ENCODE peak calls at places on chromosomes 1 and 21, in six cellular contexts. T is kidney epithelial cell, L is OCI-LY7, R is RWPE1, F is neural progenitor cell, J is colonic mucosa. K is an unnamed sample.

GRCh38 chr1:60825593-60825992 is 256.8 kb upstream of the NFIA start:
- DNase-seq in T (no peak), L (no peak), R (no peak), F (no peak), J (peak; percentile 49), K (no peak)

GRCh38 chr1:173406783-173407230 is 70.3 kb upstream of the PRDX6 start:
- DNase-seq in T (no peak), L (peak; percentile 71), R (no peak), F (no peak), J (no peak), K (no peak)

GRCh38 chr21:39004776-39005605 is 178.3 kb downstream of the PSMG1 start:
- DNase-seq in T (no peak), L (peak; percentile 31), R (no peak), F (no peak), J (peak; percentile 56), K (peak; percentile 12)

GRCh38 chr1:9361630-9362256 is 69.0 kb downstream of the SPSB1 start:
- DNase-seq in T (no peak), L (no peak), R (no peak), F (no peak), J (no peak), K (no peak)

GRCh38 chr1:6248161-6248776 is 4.3 kb downstream of the HES3 start:
- DNase-seq in T (no peak), L (no peak), R (no peak), F (no peak), J (no peak), K (no peak)

GRCh38 chr1:70586046-70586445 is 175.0 kb downstream of the CTH start:
- DNase-seq in T (no peak), L (no peak), R (no peak), F (no peak), J (no peak), K (no peak)

GRCh38 chr1:110674337-110675059 is at the start of gene KCNA3:
- DNase-seq in T (no peak), L (peak; percentile 79), R (no peak), F (peak; percentile 91), J (peak; percentile 31), K (peak; percentile 74)

GRCh38 chr1:15287591-15287990 is 40.6 kb downstream of the FHAD1 start:
- DNase-seq in T (no peak), L (no peak), R (no peak), F (no peak), J (no peak), K (no peak)

GRCh38 chr1:211260161-211261107 is 1.3 kb downstream of the RCOR3 start:
- DNase-seq in T (no peak), L (peak; percentile 78), R (peak; percentile 70), F (peak; percentile 81), J (peak; percentile 92), K (peak; percentile 84)

GRCh38 chr1:31511848-31512615 is 64.3 kb upstream of the TINAGL1 start:
- DNase-seq in T (no peak), L (no peak), R (no peak), F (no peak), J (no peak), K (no peak)

GRCh38 chr1:62437273-62437945 is 560 bp downstream of the USP1 start:
- DNase-seq in T (no peak), L (peak; percentile 58), R (no peak), F (peak; percentile 61), J (peak; percentile 69), K (peak; percentile 45)

GRCh38 chr1:24186993-24187790 is at the start of gene IFNLR1:
- DNase-seq in T (no peak), L (peak; percentile 91), R (peak; percentile 66), F (peak; percentile 82), J (peak; percentile 86), K (peak; percentile 91)

GRCh38 chr1:101388904-101389546 is 152.2 kb downstream of the S1PR1 start:
- DNase-seq in T (peak; percentile 5), L (peak; percentile 62), R (no peak), F (no peak), J (no peak), K (peak; percentile 59)

GRCh38 chr1:114355240-114355639 is 155.8 kb downstream of the TRIM33 start:
- DNase-seq in T (no peak), L (no peak), R (no peak), F (no peak), J (no peak), K (no peak)

GRCh38 chr1:24152631-24153494 is 9.9 kb upstream of the IL22RA1 start:
- DNase-seq in T (no peak), L (peak; percentile 37), R (no peak), F (no peak), J (no peak), K (no peak)

GRCh38 chr1:231065510-231066241 is 25.6 kb upstream of the FAM89A start:
- DNase-seq in T (no peak), L (no peak), R (no peak), F (no peak), J (no peak), K (no peak)

DNA sequence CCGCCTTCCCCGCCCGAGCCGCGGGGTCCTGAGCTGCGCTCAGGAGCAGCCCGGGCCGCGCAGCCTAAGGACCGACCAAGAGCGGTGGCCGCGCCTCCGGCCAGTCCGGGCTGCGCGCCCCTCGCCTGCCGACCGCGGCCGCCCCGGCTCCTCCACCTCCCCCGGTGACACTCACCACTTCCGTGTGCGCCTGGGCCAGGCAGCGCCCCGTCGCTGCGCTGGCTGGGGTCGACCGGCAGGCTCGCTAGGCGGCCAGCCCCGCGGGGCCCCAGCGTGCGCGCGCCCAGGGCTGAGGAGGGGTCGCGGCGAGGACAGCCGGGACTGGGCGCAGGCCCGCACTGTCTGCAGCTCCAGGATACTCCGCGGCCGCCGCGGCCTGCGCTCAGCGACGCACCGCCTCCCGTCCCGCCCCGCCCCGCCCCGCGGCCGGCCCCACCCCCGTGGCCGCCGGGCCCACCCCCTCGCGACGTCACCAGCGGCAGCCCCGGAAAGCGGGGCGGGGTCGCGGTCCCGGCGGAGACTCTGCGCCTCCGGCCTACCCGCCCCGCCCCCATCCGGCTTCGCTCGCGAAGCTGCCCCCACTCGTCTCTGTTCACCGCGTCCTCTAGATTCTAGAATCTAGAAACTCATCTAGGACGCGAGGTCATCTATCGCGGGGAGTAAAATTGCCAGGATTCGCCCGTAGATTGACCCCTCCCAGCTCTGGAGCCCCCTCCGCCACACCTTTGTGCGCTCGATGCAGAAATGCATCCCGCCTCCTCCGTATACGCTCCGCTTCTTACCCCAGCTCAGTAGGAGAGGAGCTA is at the start of gene JAK1:
- DNase-seq in T (no peak), L (peak; percentile 93), R (peak; percentile 96), F (peak; percentile 95), J (peak; percentile 89), K (peak; percentile 88)
- TF ChIP-seq CTCF in T (no peak), L (no peak), R (no peak), F (no peak), J (no peak), K (no peak)

GRCh38 chr1:33736496-33736895 is 127.4 kb upstream of the HMGB4 start:
- DNase-seq in T (no peak), L (no peak), R (no peak), F (no peak), J (no peak), K (no peak)

GRCh38 chr1:33738976-33739375 is 124.9 kb upstream of the HMGB4 start:
- DNase-seq in T (no peak), L (no peak), R (no peak), F (no peak), J (no peak), K (no peak)

GRCh38 chr1:33738536-33738935 is 125.3 kb upstream of the HMGB4 start:
- DNase-seq in T (no peak), L (no peak), R (no peak), F (no peak), J (no peak), K (no peak)

GRCh38 chr1:33740040-33740745 is 123.7 kb upstream of the HMGB4 start:
- DNase-seq in T (no peak), L (no peak), R (no peak), F (no peak), J (no peak), K (no peak)

DNA sequence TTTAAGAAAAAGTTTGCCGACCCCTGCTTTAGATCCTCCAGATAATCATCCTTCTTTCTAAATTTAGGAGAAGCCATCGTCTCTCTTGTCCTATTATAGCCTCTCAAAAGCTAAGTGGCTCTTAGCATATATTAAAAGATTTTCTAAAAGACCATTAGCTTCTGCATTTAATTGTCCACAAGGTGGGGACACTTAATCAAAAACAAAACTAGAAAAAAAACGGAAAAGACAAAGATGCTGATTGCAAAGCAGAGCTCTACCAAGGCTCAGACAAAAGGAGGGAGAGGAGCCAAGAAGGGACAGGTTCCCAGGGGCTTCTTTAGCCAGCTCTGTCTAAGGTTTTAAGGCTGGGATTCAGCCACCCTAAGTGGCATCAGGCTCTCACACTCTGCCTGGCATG is 128.3 kb upstream of the HMGB4 start:
- DNase-seq in T (no peak), L (no peak), R (peak; percentile 11), F (peak; percentile 9), J (no peak), K (no peak)
- TF ChIP-seq CTCF in T (no peak), L (peak; percentile 60), R (no peak), F (peak; percentile 43), J (no peak), K (no peak)

DNA sequence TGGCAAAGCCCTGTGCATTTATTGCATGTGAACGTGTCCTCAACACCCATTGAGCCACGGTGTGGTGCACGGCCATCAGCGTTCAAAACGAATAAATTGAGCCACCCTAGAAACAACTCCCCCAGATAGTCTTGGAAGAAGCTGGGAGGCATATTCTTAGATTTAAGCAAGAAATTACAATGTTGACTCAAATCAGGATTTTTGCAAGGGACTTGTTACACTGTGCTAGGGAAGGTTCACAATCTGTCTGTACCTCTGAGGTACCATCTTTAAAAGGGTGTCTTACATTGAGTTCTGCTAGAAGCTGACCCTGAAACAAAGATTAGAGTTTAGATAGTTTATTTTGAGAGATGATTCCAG is 16.2 kb downstream of the CD247 start:
- DNase-seq in T (no peak), L (no peak), R (no peak), F (no peak), J (no peak), K (no peak)
- TF ChIP-seq CTCF in T (no peak), L (peak; percentile 45), R (no peak), F (no peak), J (no peak), K (no peak)

GRCh38 chr1:59477286-59477685 is 180.4 kb downstream of the FGGY start:
- DNase-seq in T (no peak), L (no peak), R (peak; percentile 69), F (no peak), J (no peak), K (peak; percentile 91)
- TF ChIP-seq CTCF in T (no peak), L (no peak), R (no peak), F (no peak), J (no peak), K (no peak)

GRCh38 chr1:87669671-87670070 is 341.0 kb downstream of the LMO4 start:
- DNase-seq in T (no peak), L (no peak), R (no peak), F (no peak), J (no peak), K (no peak)

GRCh38 chr1:87678221-87678715 is 349.6 kb downstream of the LMO4 start:
- DNase-seq in T (no peak), L (no peak), R (no peak), F (no peak), J (no peak), K (no peak)

GRCh38 chr1:87674791-87675190 is 346.1 kb downstream of the LMO4 start:
- DNase-seq in T (no peak), L (no peak), R (no peak), F (no peak), J (no peak), K (no peak)

GRCh38 chr1:87673748-87674147 is 345.1 kb downstream of the LMO4 start:
- DNase-seq in T (no peak), L (no peak), R (no peak), F (no peak), J (no peak), K (no peak)
- TF ChIP-seq CTCF in T (no peak), L (no peak), R (no peak), F (peak; percentile 21), J (no peak), K (no peak)

K was measured in activated CD8-positive, alpha-beta T cell treated with anti-CD3 and anti-CD28 coated beads for 36 hours.